ENCODE peak calls at places on chromosomes 7 and 10, in nine cellular contexts. V, I, T, Y, O, K, G, Q and D are unnamed samples.

GRCh38 chr7:18037609-18038008 is 10.0 kb upstream of the PRPS1L1 start:
- DNase-seq in V (no peak), I (no peak), T (no peak), Y (no peak), O (no peak), K (no peak), G (no peak), Q (no peak), D (no peak)

GRCh38 chr10:86673216-86673826 is 5.0 kb downstream of the LDB3 start:
- DNase-seq in V (no peak), I (no peak), T (no peak), Y (no peak), O (no peak), K (no peak), G (no peak), Q (no peak), D (no peak)

GRCh38 chr7:151342102-151342646 is 562 bp downstream of the NUB1 start:
- DNase-seq in V (no peak), I (no peak), T (no peak), Y (no peak), O (no peak), K (no peak), G (no peak), Q (no peak), D (no peak)

GRCh38 chr7:106717997-106718871 is 57.3 kb upstream of the CCDC71L start:
- DNase-seq in V (no peak), I (no peak), T (no peak), Y (no peak), O (peak; percentile 48), K (no peak), G (peak; percentile 51), Q (no peak), D (peak; percentile 33)

GRCh38 chr7:132527467-132528410 is 48.5 kb downstream of the PLXNA4 start:
- DNase-seq in V (no peak), I (no peak), T (no peak), Y (no peak), O (no peak), K (no peak), G (no peak), Q (no peak), D (no peak)

GRCh38 chr10:97355571-97355975 is 21.0 kb upstream of the FRAT2 start:
- DNase-seq in V (no peak), I (no peak), T (no peak), Y (no peak), O (no peak), K (no peak), G (no peak), Q (no peak), D (no peak)

GRCh38 chr10:71135276-71135675 is 77.1 kb upstream of the UNC5B start:
- DNase-seq in V (peak; percentile 12), I (no peak), T (no peak), Y (peak; percentile 28), O (no peak), K (no peak), G (no peak), Q (no peak), D (no peak)

GRCh38 chr7:68613405-68613804 is 984.9 kb upstream of the AUTS2 start:
- DNase-seq in V (no peak), I (no peak), T (no peak), Y (no peak), O (no peak), K (no peak), G (no peak), Q (no peak), D (no peak)

GRCh38 chr10:5496261-5497250 is 2.8 kb downstream of the CALML5 start:
- DNase-seq in V (no peak), I (no peak), T (peak; percentile 48), Y (no peak), O (no peak), K (no peak), G (no peak), Q (no peak), D (no peak)

GRCh38 chr10:59508956-59509355 is 146.6 kb upstream of the FAM13C start:
- DNase-seq in V (no peak), I (no peak), T (no peak), Y (no peak), O (no peak), K (no peak), G (no peak), Q (no peak), D (no peak)

GRCh38 chr10:109914966-109915365 is 8.3 kb downstream of the XPNPEP1 start:
- DNase-seq in V (peak; percentile 13), I (no peak), T (no peak), Y (no peak), O (no peak), K (no peak), G (peak; percentile 69), Q (no peak), D (no peak)

DNA sequence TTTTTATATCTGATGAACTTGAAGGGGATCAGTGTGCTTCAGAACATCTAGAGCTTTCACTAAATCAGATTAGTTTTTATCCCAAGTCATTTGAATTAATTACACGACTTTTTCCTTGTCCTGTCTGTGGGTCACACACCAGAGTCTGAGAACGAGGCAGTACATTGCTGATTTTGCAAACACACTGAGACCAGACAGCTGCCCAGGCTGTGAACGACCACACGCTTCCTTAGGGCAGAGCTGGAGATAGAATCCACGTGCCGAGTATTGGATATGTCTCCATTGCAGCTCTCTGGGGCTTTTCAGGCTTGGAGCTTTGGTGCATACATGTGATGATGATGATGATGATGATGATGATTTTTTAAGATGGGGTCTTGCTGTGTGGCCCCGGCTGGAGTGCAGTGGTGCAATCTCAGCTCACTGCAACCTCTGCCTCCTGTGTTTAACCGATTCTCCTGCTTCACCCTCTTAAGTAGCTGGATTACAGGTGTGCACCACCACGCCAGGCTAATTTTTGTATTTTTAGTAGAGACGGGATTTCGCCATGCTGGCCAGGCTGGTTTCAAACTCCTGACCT is 81.1 kb downstream of the CAMK1D start:
- DNase-seq in V (no peak), I (no peak), T (no peak), Y (no peak), O (no peak), K (no peak), G (no peak), Q (no peak), D (no peak)
- TF ChIP-seq CTCF in V (no peak), I (no peak), T (no peak), Y (no peak), O (no peak), K (no peak), G (no peak), Q (no peak), D (no peak)

DNA sequence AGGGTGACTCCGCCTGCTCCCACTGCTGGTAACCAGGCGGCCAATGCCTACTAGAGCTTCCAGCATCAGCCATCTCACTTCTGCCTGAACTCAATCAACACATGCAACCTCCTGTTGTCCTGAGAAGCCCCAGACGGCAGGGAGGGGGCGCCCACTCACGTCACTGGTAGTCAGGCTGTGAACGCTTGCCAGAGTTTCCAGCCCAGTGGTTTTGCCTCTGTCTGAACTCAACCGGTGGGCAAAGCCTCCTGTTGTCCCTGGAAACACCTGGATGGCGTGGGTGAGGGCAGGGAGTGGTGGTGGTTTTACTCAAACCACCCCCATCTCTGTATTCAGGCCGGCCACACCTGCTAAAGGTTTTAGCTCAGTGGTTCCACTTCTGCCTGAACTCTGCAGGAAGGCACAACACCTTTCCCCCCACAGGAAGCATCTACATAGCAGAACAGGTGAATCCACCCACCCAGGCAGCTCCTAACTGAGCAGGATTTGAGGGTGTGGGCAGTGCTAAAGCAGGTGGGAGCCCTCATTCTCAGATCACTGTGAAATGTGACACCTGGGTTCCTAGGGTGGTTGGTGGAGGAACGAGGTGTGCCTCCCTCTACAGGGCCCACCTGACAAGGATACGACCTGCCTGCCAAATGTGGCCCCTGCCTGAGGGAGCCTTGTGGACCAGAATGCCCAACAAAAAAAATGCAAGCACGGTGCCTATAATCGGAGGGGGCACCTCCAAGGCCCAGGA is 563.0 kb upstream of the SEMA3D start:
- DNase-seq in V (peak; percentile 74), I (no peak), T (no peak), Y (no peak), O (no peak), K (no peak), G (no peak), Q (no peak), D (no peak)
- TF ChIP-seq CTCF in V (peak; percentile 34), I (no peak), T (no peak), Y (no peak), O (no peak), K (no peak), G (no peak), Q (no peak), D (no peak)

GRCh38 chr10:51956822-51957221 is 257.4 kb upstream of the CSTF2T start:
- DNase-seq in V (no peak), I (no peak), T (no peak), Y (no peak), O (no peak), K (no peak), G (no peak), Q (no peak), D (no peak)
- TF ChIP-seq CTCF in V (no peak), I (no peak), T (no peak), Y (no peak), O (no peak), K (no peak), G (no peak), Q (no peak), D (no peak)

GRCh38 chr10:12975266-12975665 is 26.2 kb downstream of the CCDC3 start:
- DNase-seq in V (no peak), I (no peak), T (no peak), Y (no peak), O (no peak), K (no peak), G (peak; percentile 32), Q (no peak), D (no peak)
- TF ChIP-seq CTCF in V (peak; percentile 54), I (no peak), T (no peak), Y (peak; percentile 15), O (no peak), K (no peak), G (peak; percentile 43), Q (no peak), D (no peak)

GRCh38 chr10:100634034-100634433 is 98.3 kb downstream of the HIF1AN start:
- DNase-seq in V (no peak), I (no peak), T (no peak), Y (no peak), O (no peak), K (no peak), G (no peak), Q (no peak), D (no peak)

GRCh38 chr10:100642295-100642994 is 102.9 kb upstream of the PAX2 start:
- DNase-seq in V (peak; percentile 82), I (no peak), T (no peak), Y (no peak), O (no peak), K (no peak), G (no peak), Q (no peak), D (no peak)

GRCh38 chr10:100636848-100637553 is 101.3 kb downstream of the HIF1AN start:
- DNase-seq in V (no peak), I (no peak), T (no peak), Y (no peak), O (no peak), K (no peak), G (no peak), Q (no peak), D (no peak)

GRCh38 chr10:100632027-100632426 is 96.3 kb downstream of the HIF1AN start:
- DNase-seq in V (no peak), I (no peak), T (no peak), Y (no peak), O (no peak), K (no peak), G (no peak), Q (no peak), D (no peak)

DNA sequence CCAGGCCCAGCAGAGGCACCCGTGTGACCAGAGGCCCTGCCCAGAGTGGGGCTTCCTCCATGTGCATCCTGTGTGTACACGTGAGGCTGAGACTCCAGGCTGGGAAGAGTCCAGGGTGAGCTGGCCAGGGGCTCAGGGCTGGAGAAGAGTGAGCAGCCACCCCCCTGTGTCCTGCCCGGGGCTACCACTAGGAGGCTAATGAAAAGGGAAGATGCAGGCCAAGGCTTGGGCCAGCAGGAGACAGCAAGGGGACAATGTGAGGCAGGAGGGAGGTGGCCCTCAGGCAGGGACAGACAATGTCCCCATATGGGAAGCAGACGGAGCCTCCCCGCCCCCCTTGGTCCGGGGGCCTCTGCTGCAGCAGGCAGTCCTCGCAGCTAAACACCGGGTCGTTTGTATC is 102.0 kb downstream of the HIF1AN start:
- DNase-seq in V (peak; percentile 90), I (no peak), T (no peak), Y (no peak), O (no peak), K (no peak), G (peak; percentile 62), Q (no peak), D (no peak)
- TF ChIP-seq CTCF in V (peak; percentile 85), I (no peak), T (no peak), Y (no peak), O (no peak), K (peak; percentile 55), G (peak; percentile 41), Q (no peak), D (no peak)